ENCODE peak calls at places on chromosomes 6 and 20, in four cellular contexts. Z is K562, A is GM12878, N is HepG2. C is an unnamed sample.

GRCh38 chr6:93105017-93105416 is 314.3 kb downstream of the EPHA7 start:
- DNase-seq in Z (no peak), A (no peak), N (no peak), C (peak)

GRCh38 chr6:101163611-101164010 is 229.9 kb upstream of the GRIK2 start:
- DNase-seq in Z (no peak), A (no peak), N (no peak), C (no peak)

GRCh38 chr6:143000771-143001170 is 55.8 kb upstream of the HIVEP2 start:
- DNase-seq in Z (no peak), A (no peak), N (no peak), C (no peak)

GRCh38 chr6:94478178-94479140 is 1059.1 kb upstream of the EPHA7 start:
- DNase-seq in Z (no peak), A (no peak), N (no peak), C (no peak)

GRCh38 chr6:13931797-13932402 is 7.1 kb downstream of the RNF182 start:
- DNase-seq in Z (no peak), A (no peak), N (no peak), C (no peak)

GRCh38 chr20:37669062-37669772 is 24.6 kb upstream of the CTNNBL1 start:
- DNase-seq in Z (no peak), A (no peak), N (no peak), C (no peak)

GRCh38 chr20:10502098-10502526 is 67.0 kb downstream of the SLX4IP start:
- DNase-seq in Z (no peak), A (no peak), N (no peak), C (no peak)

GRCh38 chr6:43644940-43645612 is at the start of gene RSPH9:
- DNase-seq in Z (peak), A (no peak), N (no peak), C (no peak)

GRCh38 chr20:62576815-62577214 is 65.5 kb upstream of the SLCO4A1 start:
- DNase-seq in Z (peak), A (no peak), N (no peak), C (no peak)

GRCh38 chr20:53278555-53278954 is 306.4 kb downstream of the TSHZ2 start:
- DNase-seq in Z (no peak), A (no peak), N (no peak), C (no peak)

GRCh38 chr6:43271103-43271815 is 26.8 kb upstream of the SLC22A7 start:
- DNase-seq in Z (no peak), A (peak), N (no peak), C (no peak)

GRCh38 chr20:64069614-64070243 is 6.7 kb downstream of the TCEA2 start:
- DNase-seq in Z (peak), A (no peak), N (peak), C (peak)

GRCh38 chr6:84739866-84740208 is 24.6 kb downstream of the TBX18 start:
- DNase-seq in Z (no peak), A (no peak), N (no peak), C (no peak)

GRCh38 chr6:135251416-135251815 is 70.3 kb downstream of the MYB start:
- DNase-seq in Z (no peak), A (no peak), N (peak), C (no peak)
- TF ChIP-seq FOXM1 in Z (no peak), A (no peak), N (no peak), C (no peak)

DNA sequence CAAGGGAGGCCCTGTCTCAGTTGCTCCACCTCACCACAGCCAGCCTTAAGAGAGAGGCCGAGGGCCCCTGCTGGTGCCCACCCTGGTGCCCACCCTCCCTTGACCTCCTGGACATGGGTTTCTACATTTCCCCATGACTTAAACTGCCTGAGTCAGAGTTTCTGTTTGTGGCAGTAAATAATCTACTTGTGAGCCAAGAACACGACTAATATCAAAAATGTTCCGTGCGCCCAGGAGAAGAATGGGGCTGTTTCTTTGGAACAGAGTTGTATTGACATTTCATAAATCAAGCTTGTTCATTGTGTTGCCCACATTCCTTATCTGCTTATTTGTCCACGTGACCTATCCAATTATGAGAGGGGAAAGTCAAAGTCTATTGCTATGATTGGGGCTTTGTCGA is 143.5 kb downstream of the ANKRD60 start:
- DNase-seq in Z (no peak), A (no peak), N (no peak), C (no peak)
- TF ChIP-seq SP1 in Z (no peak), A (no peak), N (no peak), C (no peak)

DNA sequence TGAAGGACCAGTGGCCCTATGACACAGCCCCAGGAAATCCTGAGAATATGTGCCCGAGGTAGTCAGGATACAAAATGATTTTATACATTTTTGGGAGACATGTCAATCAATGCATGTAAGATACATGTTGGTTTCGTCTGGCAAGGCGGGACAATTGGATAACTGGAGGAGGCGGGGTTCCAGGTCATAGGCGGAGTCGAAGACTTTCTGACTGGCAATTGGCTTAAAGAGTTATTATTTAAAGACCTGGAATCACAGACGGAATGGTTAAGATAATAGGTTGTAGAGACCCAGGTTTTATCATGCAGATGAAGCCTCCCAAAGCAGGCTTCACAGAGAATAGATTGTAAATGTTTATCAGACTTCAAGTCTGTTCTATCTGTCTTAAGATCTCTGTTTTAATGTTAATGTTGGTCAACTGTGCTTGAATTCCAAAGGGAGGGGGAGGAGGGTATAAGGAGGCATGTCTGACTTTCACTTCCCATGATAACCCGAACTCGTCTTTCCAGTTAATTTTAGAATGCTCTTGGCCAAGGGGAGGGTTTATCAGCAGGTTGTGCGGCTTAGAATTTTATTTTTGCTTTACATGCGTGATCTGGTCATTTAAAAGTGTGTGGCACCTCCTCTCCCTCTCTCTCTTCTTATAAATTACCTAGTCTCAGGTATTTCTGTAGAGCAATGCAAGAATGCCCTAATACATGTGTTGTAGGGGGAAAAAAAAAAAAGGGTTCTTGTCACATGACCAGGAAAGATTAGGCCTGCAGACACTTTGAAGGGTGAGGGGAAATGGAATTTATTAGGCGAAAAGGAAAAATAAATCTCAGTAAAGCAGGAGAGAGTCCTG is 230.7 kb downstream of the NFATC2 start:
- DNase-seq in Z (no peak), A (no peak), N (no peak), C (no peak)
- TF ChIP-seq FOXM1 in Z (no peak), A (no peak), N (no peak), C (no peak)

DNA sequence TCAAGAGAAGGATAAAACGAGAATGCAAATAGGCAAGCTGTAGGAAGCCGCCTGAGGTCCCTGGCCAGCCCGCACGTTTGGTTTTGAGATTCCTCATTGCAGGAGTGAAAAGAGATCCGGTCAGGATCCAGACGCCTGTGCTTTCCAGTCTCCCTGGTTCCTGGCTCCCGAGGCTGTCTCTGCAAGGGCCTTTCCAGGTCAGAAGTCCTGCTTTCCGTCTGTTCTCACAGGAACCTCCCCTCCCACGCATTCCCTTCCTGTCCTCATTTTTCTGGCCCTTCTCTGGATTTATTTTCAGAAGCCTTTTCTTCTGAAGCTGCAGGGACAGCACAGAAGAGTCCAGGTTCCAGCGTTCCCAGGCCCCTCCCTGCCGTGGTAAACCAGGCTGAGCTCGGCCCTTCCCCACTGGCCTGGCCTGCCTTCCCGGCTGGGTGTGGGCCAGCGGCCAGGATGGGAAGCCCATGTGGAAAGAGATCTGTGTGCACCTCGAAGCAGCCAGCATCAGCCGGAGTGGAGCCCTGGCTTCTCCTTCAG is 54.0 kb downstream of the TMEM242 start:
- DNase-seq in Z (no peak), A (no peak), N (no peak), C (no peak)
- TF ChIP-seq SP1 in Z (no peak), A (no peak), N (no peak), C (no peak)

GRCh38 chr6:12149944-12150510 is 137.9 kb downstream of the HIVEP1 start:
- DNase-seq in Z (no peak), A (no peak), N (no peak), C (no peak)
- TF ChIP-seq FOXM1 in Z (no peak), A (no peak), N (no peak), C (no peak)

DNA sequence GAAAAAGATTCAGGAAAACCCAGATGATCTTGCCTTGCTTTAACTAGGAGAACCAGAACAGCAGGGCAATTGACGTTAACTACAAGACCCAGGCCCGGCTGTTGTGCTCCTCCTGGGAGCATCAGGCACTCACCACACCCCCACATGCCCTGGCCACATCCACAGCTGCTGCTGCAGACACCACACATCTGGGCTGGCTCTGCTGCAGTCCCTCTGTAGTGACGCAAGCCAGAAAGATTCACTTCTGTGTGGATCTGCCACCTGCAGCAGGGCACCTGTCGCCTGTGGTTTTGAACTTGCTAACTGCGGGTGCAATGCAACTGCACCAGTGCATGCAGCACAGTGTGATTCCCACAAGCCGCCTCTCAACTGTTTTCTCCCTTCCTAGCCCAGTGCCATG is 228.8 kb downstream of the SYNDIG1 start:
- DNase-seq in Z (no peak), A (no peak), N (no peak), C (no peak)
- TF ChIP-seq SP1 in Z (no peak), A (no peak), N (no peak), C (no peak)

DNA sequence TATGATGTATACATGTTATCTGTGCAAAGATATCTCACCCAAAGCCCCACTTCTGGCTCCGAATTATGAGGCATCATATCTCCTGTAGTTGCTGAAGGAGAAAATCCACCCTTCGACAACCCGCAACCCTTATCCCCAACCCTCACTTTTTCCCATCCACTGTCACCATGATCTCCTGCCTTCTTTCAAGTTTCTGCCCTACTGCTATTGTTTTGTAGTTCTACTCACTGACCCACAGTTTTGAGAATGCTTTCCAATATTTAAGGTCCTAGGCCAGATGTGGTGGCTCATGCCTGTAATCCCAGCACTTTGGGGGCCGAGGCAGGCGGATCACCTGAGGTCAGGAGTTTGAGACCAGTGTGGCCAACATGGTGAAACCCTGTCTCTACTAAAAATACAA is 22.2 kb downstream of the ADGRF1 start:
- DNase-seq in Z (no peak), A (no peak), N (no peak), C (no peak)
- TF ChIP-seq FOXM1 in Z (no peak), A (no peak), N (no peak), C (no peak)